ENCODE peak calls at places on chromosomes 11 and 22, in four cellular contexts. B is Panc1, Q is mammary epithelial cell, L is KBM-7. W is an unnamed sample.

GRCh38 chr11:35030716-35031213 is 108.2 kb upstream of the CD44 start:
- DNase-seq in B (peak; percentile 93), Q (peak; percentile 97), L (peak; percentile 53), W (peak; percentile 79)

GRCh38 chr11:71451596-71452353 is 1.2 kb upstream of the NADSYN1 start:
- DNase-seq in B (no peak), Q (no peak), L (no peak), W (peak; percentile 89)

GRCh38 chr11:35223429-35223828 is 84.5 kb downstream of the CD44 start:
- DNase-seq in B (no peak), Q (no peak), L (no peak), W (no peak)

GRCh38 chr11:35418282-35418846 is 994 bp downstream of the SLC1A2 start:
- DNase-seq in B (no peak), Q (no peak), L (no peak), W (no peak)

GRCh38 chr22:46774456-46775363 is 12.3 kb downstream of the TBC1D22A start:
- DNase-seq in B (no peak), Q (no peak), L (no peak), W (no peak)

GRCh38 chr11:47289856-47290255 is 19.9 kb downstream of the MADD start:
- DNase-seq in B (no peak), Q (no peak), L (no peak), W (no peak)

GRCh38 chr22:35661377-35661937 is 13.2 kb downstream of the APOL6 start:
- DNase-seq in B (no peak), Q (peak; percentile 27), L (no peak), W (no peak)

GRCh38 chr11:113389288-113389687 is 1.7 kb downstream of the ANKK1 start:
- DNase-seq in B (no peak), Q (no peak), L (no peak), W (no peak)

GRCh38 chr22:49967333-49968241 is 7.0 kb downstream of the PIM3 start:
- DNase-seq in B (no peak), Q (no peak), L (no peak), W (no peak)

GRCh38 chr22:44973829-44974228 is 36.0 kb downstream of the PHF21B start:
- DNase-seq in B (no peak), Q (no peak), L (no peak), W (no peak)

GRCh38 chr22:29190915-29191314 is 14.8 kb upstream of the EMID1 start:
- DNase-seq in B (no peak), Q (no peak), L (no peak), W (no peak)

GRCh38 chr11:18071098-18071705 is 25.1 kb upstream of the TPH1 start:
- DNase-seq in B (no peak), Q (no peak), L (no peak), W (no peak)

GRCh38 chr22:42946551-42947198 is 68.3 kb downstream of the PACSIN2 start:
- DNase-seq in B (no peak), Q (no peak), L (no peak), W (no peak)

GRCh38 chr11:35305670-35306382 is 113.5 kb downstream of the SLC1A2 start:
- DNase-seq in B (no peak), Q (no peak), L (peak; percentile 47), W (peak; percentile 63)

GRCh38 chr22:35749808-35750207 is 32.1 kb downstream of the APOL5 start:
- DNase-seq in B (no peak), Q (no peak), L (peak; percentile 78), W (no peak)

GRCh38 chr11:72224587-72225410 is at the start of gene INPPL1:
- DNase-seq in B (no peak), Q (peak; percentile 35), L (peak; percentile 29), W (peak; percentile 93)

W was measured in OCI-M1.